ENCODE peak calls at places on chromosomes 3 and 15, in five cellular contexts. One of them, this sample, is unnamed.
A peak's percentile ranks its signal among the peaks of the same experiment; 100 is the strongest.

GRCh38 chr3:10644189-10644588 is 138.8 kb upstream of the ATP2B2 start:
- DNase-seq in HFF-Myc: no peak
- DNase-seq in tibial nerve: no peak
- DNase-seq in AG09309: no peak
- DNase-seq in omental fat pad: no peak
- DNase-seq in this sample: no peak

GRCh38 chr3:120763601-120764000 is 21.1 kb downstream of the GTF2E1 start:
- DNase-seq in HFF-Myc: no peak
- DNase-seq in tibial nerve: no peak
- DNase-seq in AG09309: no peak
- DNase-seq in omental fat pad: no peak
- DNase-seq in this sample: no peak

GRCh38 chr15:84681822-84682221 is 23.8 kb upstream of the NMB start:
- DNase-seq in HFF-Myc: no peak
- DNase-seq in tibial nerve: no peak
- DNase-seq in AG09309: no peak
- DNase-seq in omental fat pad: no peak
- DNase-seq in this sample: no peak

GRCh38 chr3:32220006-32220405 is 18.5 kb upstream of the CMTM8 start:
- DNase-seq in HFF-Myc: no peak
- DNase-seq in tibial nerve: no peak
- DNase-seq in AG09309: peak; percentile 72
- DNase-seq in omental fat pad: no peak
- DNase-seq in this sample: no peak

GRCh38 chr3:145094355-145094941 is 1066.5 kb downstream of the PLOD2 start:
- DNase-seq in HFF-Myc: peak; percentile 27
- DNase-seq in tibial nerve: no peak
- DNase-seq in AG09309: peak; percentile 13
- DNase-seq in omental fat pad: no peak
- DNase-seq in this sample: no peak

GRCh38 chr3:11791339-11792200 is 55.1 kb downstream of the TAMM41 start:
- DNase-seq in HFF-Myc: no peak
- DNase-seq in tibial nerve: no peak
- DNase-seq in AG09309: no peak
- DNase-seq in omental fat pad: no peak
- DNase-seq in this sample: no peak

GRCh38 chr3:94004301-94004910 is 24.0 kb downstream of the STX19 start:
- DNase-seq in HFF-Myc: peak; percentile 56
- DNase-seq in tibial nerve: no peak
- DNase-seq in AG09309: peak; percentile 46
- DNase-seq in omental fat pad: no peak
- DNase-seq in this sample: no peak

GRCh38 chr15:40115670-40116093 is 7.0 kb upstream of the BMF start:
- DNase-seq in HFF-Myc: no peak
- DNase-seq in tibial nerve: peak; percentile 27
- DNase-seq in AG09309: no peak
- DNase-seq in omental fat pad: no peak
- DNase-seq in this sample: no peak

GRCh38 chr3:140906785-140907184 is 34.9 kb upstream of the SLC25A36 start:
- DNase-seq in HFF-Myc: no peak
- DNase-seq in tibial nerve: no peak
- DNase-seq in AG09309: no peak
- DNase-seq in omental fat pad: no peak
- DNase-seq in this sample: no peak

GRCh38 chr3:72230774-72231379 is 445.9 kb upstream of the PROK2 start:
- DNase-seq in HFF-Myc: no peak
- DNase-seq in tibial nerve: no peak
- DNase-seq in AG09309: peak; percentile 82
- DNase-seq in omental fat pad: no peak
- DNase-seq in this sample: no peak

GRCh38 chr15:69314736-69315135 is 16.0 kb downstream of the PAQR5 start:
- DNase-seq in HFF-Myc: no peak
- DNase-seq in tibial nerve: no peak
- DNase-seq in AG09309: no peak
- DNase-seq in omental fat pad: no peak
- DNase-seq in this sample: no peak

GRCh38 chr3:158802399-158803023 is 657 bp downstream of the MFSD1 start:
- DNase-seq in HFF-Myc: no peak
- DNase-seq in tibial nerve: no peak
- DNase-seq in AG09309: no peak
- DNase-seq in omental fat pad: no peak
- DNase-seq in this sample: no peak

GRCh38 chr3:69811452-69812401 is 72.5 kb downstream of the MITF start:
- DNase-seq in HFF-Myc: no peak
- DNase-seq in tibial nerve: no peak
- DNase-seq in AG09309: no peak
- DNase-seq in omental fat pad: no peak
- DNase-seq in this sample: no peak

GRCh38 chr15:61746589-61746988 is 313.7 kb downstream of the VPS13C start:
- DNase-seq in HFF-Myc: no peak
- DNase-seq in tibial nerve: no peak
- DNase-seq in AG09309: no peak
- DNase-seq in omental fat pad: no peak
- DNase-seq in this sample: no peak

GRCh38 chr3:16140116-16140893 is 34.2 kb upstream of the GALNT15 start:
- DNase-seq in HFF-Myc: no peak
- DNase-seq in tibial nerve: peak; percentile 49
- DNase-seq in AG09309: no peak
- DNase-seq in omental fat pad: no peak
- DNase-seq in this sample: no peak

GRCh38 chr15:82178061-82178460 is 84.5 kb downstream of the EFL1 start:
- DNase-seq in HFF-Myc: no peak
- DNase-seq in tibial nerve: no peak
- DNase-seq in AG09309: no peak
- DNase-seq in omental fat pad: no peak
- DNase-seq in this sample: no peak

GRCh38 chr3:143648708-143649107 is 199.6 kb downstream of the SLC9A9 start:
- DNase-seq in HFF-Myc: no peak
- DNase-seq in tibial nerve: no peak
- DNase-seq in AG09309: no peak
- DNase-seq in omental fat pad: no peak
- DNase-seq in this sample: no peak

GRCh38 chr3:148584438-148584837 is 113.3 kb upstream of the AGTR1 start:
- DNase-seq in HFF-Myc: no peak
- DNase-seq in tibial nerve: no peak
- DNase-seq in AG09309: no peak
- DNase-seq in omental fat pad: no peak
- DNase-seq in this sample: no peak

GRCh38 chr3:195001961-195002861 is 268.7 kb downstream of the XXYLT1 start:
- DNase-seq in HFF-Myc: peak; percentile 33
- DNase-seq in tibial nerve: no peak
- DNase-seq in AG09309: no peak
- DNase-seq in omental fat pad: no peak
- DNase-seq in this sample: peak; percentile 51

GRCh38 chr15:92082217-92082843 is 228.8 kb downstream of the SLCO3A1 start:
- DNase-seq in HFF-Myc: peak; percentile 26
- DNase-seq in tibial nerve: no peak
- DNase-seq in AG09309: peak; percentile 31
- DNase-seq in omental fat pad: peak; percentile 47
- DNase-seq in this sample: peak; percentile 66

GRCh38 chr3:160950542-160950941 is 154.6 kb downstream of the B3GALNT1 start:
- DNase-seq in HFF-Myc: no peak
- DNase-seq in tibial nerve: no peak
- DNase-seq in AG09309: no peak
- DNase-seq in omental fat pad: no peak
- DNase-seq in this sample: no peak

GRCh38 chr15:71532994-71533393 is 277.4 kb upstream of the NR2E3 start:
- DNase-seq in HFF-Myc: no peak
- DNase-seq in tibial nerve: no peak
- DNase-seq in AG09309: no peak
- DNase-seq in omental fat pad: no peak
- DNase-seq in this sample: no peak

GRCh38 chr3:175270199-175270837 is 411.2 kb downstream of the NAALADL2 start:
- DNase-seq in HFF-Myc: no peak
- DNase-seq in tibial nerve: no peak
- DNase-seq in AG09309: peak; percentile 90
- DNase-seq in omental fat pad: no peak
- DNase-seq in this sample: no peak

GRCh38 chr3:147881933-147882332 is 472.8 kb downstream of the ZIC1 start:
- DNase-seq in HFF-Myc: no peak
- DNase-seq in tibial nerve: no peak
- DNase-seq in AG09309: no peak
- DNase-seq in omental fat pad: no peak
- DNase-seq in this sample: no peak

GRCh38 chr3:129308636-129309035 is 30.0 kb downstream of the HMCES start:
- DNase-seq in HFF-Myc: no peak
- DNase-seq in tibial nerve: no peak
- DNase-seq in AG09309: no peak
- DNase-seq in omental fat pad: no peak
- DNase-seq in this sample: no peak

GRCh38 chr3:129310111-129310601 is 31.5 kb downstream of the HMCES start:
- DNase-seq in HFF-Myc: no peak
- DNase-seq in tibial nerve: no peak
- DNase-seq in AG09309: no peak
- DNase-seq in omental fat pad: no peak
- DNase-seq in this sample: no peak

GRCh38 chr3:129305592-129306091 is 27.0 kb downstream of the HMCES start:
- DNase-seq in HFF-Myc: peak; percentile 88
- DNase-seq in tibial nerve: peak; percentile 78
- DNase-seq in AG09309: peak; percentile 57
- DNase-seq in omental fat pad: peak; percentile 68
- DNase-seq in this sample: peak; percentile 65

GRCh38 chr3:129304141-129304540 is 25.5 kb downstream of the HMCES start:
- DNase-seq in HFF-Myc: no peak
- DNase-seq in tibial nerve: no peak
- DNase-seq in AG09309: no peak
- DNase-seq in omental fat pad: no peak
- DNase-seq in this sample: no peak

DNA sequence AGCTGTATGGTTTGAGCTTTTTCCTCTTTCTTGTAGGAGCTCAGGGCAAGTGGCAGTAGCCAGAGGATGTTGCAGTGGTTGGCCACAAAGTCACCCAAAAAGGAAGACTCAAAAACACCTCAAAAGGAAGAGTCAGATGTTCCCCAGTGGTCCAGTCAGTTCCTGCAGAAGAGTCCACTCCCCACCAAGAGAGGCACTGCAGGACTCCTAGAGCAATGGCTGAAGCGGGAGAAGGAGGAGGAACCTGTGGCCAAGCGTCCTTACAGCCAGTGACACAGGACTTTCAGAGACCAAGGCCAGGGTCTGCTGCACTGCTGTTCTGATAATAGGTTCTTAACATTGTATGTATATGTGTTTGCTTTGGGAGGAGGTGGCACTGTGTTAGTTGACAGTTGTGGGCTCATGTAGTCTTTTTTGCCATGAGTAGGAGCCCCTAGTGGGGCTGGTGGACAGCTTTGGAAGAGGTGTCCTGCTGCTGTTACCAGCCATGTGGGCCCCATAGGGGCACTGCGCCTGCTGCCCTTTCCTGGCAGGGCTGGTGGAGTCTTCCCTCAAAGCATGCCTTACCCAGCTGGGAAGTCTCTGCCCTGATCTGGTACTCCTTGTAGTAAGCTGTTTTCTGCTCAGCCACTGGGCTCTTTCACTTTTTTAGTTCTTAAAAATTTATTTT is 26.0 kb downstream of the HMCES start:
- DNase-seq in HFF-Myc: no peak
- DNase-seq in tibial nerve: no peak
- DNase-seq in AG09309: no peak
- DNase-seq in omental fat pad: no peak
- DNase-seq in this sample: no peak
- TF ChIP-seq CTCF in HFF-Myc: no peak
- TF ChIP-seq CTCF in tibial nerve: no peak
- TF ChIP-seq CTCF in AG09309: no peak
- TF ChIP-seq CTCF in omental fat pad: no peak
- TF ChIP-seq CTCF in this sample: no peak

GRCh38 chr15:85730001-85730820 is 64.5 kb downstream of the KLHL25 start:
- DNase-seq in HFF-Myc: no peak
- DNase-seq in tibial nerve: no peak
- DNase-seq in AG09309: no peak
- DNase-seq in omental fat pad: no peak
- DNase-seq in this sample: no peak
- TF ChIP-seq CTCF in HFF-Myc: peak; percentile 57
- TF ChIP-seq CTCF in tibial nerve: peak; percentile 89
- TF ChIP-seq CTCF in AG09309: peak; percentile 58
- TF ChIP-seq CTCF in omental fat pad: no peak
- TF ChIP-seq CTCF in this sample: peak; percentile 73

GRCh38 chr15:89690276-89691218 is at the start of the genes PEX11A and WDR93:
- DNase-seq in HFF-Myc: peak; percentile 20
- DNase-seq in tibial nerve: no peak
- DNase-seq in AG09309: no peak
- DNase-seq in omental fat pad: peak; percentile 50
- DNase-seq in this sample: peak; percentile 82

GRCh38 chr15:89685995-89686394 is 4.6 kb downstream of the PEX11A start:
- DNase-seq in HFF-Myc: no peak
- DNase-seq in tibial nerve: no peak
- DNase-seq in AG09309: no peak
- DNase-seq in omental fat pad: no peak
- DNase-seq in this sample: no peak

GRCh38 chr15:89681146-89681545 is 2.0 kb upstream of the PLIN1 start:
- DNase-seq in HFF-Myc: no peak
- DNase-seq in tibial nerve: no peak
- DNase-seq in AG09309: no peak
- DNase-seq in omental fat pad: no peak
- DNase-seq in this sample: no peak

DNA sequence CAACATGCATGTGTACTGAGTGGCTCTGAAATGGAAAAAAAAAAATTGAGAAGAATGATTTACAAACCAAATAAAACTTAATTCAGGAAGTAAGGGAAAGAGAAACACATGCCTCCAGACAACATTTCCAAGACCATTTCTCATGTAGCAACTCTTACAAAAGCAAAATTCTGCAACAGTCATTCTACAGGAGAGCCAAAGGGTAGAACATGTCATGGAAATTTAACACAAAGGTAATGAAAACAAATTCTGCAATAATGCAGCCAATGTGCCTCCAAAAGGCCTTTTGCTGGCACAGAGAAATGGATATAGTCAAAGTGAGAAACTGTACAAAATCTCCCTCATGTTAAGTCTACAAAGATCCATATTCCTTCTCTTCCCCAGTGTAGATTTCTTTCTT is 4.0 kb downstream of the PEX11A start:
- DNase-seq in HFF-Myc: no peak
- DNase-seq in tibial nerve: no peak
- DNase-seq in AG09309: no peak
- DNase-seq in omental fat pad: no peak
- DNase-seq in this sample: no peak
- TF ChIP-seq CTCF in HFF-Myc: no peak
- TF ChIP-seq CTCF in tibial nerve: no peak
- TF ChIP-seq CTCF in AG09309: no peak
- TF ChIP-seq CTCF in omental fat pad: no peak
- TF ChIP-seq CTCF in this sample: no peak

DNA sequence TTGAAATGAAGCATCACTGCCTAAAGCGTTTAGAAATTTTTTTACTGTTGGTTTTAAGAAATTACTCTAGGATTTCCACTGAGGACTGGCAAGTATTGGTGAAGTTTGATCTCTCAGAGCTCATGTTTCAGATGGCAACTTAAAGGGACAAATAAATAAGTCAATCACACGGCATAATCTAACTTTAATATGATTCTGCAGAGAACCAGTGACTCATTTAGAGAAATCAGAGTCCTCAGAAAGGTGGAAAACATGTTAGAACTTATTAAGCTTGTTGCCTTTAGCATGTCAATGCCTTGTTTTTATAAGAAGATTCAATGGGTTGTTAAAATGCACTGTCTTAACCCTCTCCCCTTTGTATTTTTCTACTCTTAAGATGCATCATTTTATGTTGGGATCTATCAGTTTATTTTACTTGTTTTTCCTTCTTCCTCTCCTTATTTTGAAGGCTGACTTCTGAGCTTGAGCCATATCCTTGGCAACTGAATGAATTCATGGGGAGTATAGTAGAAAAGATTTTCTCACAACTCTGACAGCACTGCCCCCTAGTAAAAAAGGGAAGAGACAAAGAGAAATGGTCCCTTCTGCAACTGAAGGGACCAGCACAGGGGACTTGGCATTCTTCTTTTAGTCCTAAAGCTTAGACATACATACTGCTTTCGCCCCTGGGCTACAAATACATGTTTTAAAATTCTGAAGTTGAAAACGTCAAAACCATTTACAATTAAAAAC is 431.2 kb downstream of the LPP start:
- DNase-seq in HFF-Myc: no peak
- DNase-seq in tibial nerve: no peak
- DNase-seq in AG09309: no peak
- DNase-seq in omental fat pad: no peak
- DNase-seq in this sample: no peak
- TF ChIP-seq CTCF in HFF-Myc: no peak
- TF ChIP-seq CTCF in tibial nerve: no peak
- TF ChIP-seq CTCF in AG09309: no peak
- TF ChIP-seq CTCF in omental fat pad: no peak
- TF ChIP-seq CTCF in this sample: no peak

This sample was measured in mesothelial cell of epicardium.